ENCODE peak calls at places on chromosomes 16 and 17, in nine cellular contexts. X is H1, Q is esophagus muscularis mucosa, D is endothelial cell of umbilical vein, I is HCT116, Z is sigmoid colon, J is GM23338, A is K562, P is SK-N-SH. R is an unnamed sample.
A peak's percentile ranks its signal among the peaks of the same experiment; 100 is the strongest.

GRCh38 chr17:82348866-82349265 is 10.2 kb upstream of the TEX19 start:
- DNase-seq in X (no peak), Q (no peak), D (no peak), I (no peak), Z (no peak), J (no peak), A (no peak), P (no peak), R (no peak)

GRCh38 chr17:30600830-30601494 is 123.8 kb downstream of the GOSR1 start:
- DNase-seq in X (no peak), Q (no peak), D (peak; percentile 39), I (no peak), Z (no peak), J (peak; percentile 27), A (no peak), P (peak; percentile 55), R (no peak)

GRCh38 chr16:67944690-67945391 is 921 bp upstream of the LCAT start:
- DNase-seq in X (no peak), Q (no peak), D (no peak), I (no peak), Z (no peak), J (no peak), A (no peak), P (no peak), R (no peak)

GRCh38 chr16:62041401-62041800 is 5.2 kb upstream of the CDH8 start:
- DNase-seq in X (no peak), Q (no peak), D (no peak), I (no peak), Z (no peak), J (peak; percentile 79), A (no peak), P (peak; percentile 43), R (no peak)

GRCh38 chr16:66386629-66387622 is 20.4 kb downstream of the CDH5 start:
- DNase-seq in X (no peak), Q (no peak), D (no peak), I (no peak), Z (peak; percentile 40), J (no peak), A (no peak), P (no peak), R (no peak)

GRCh38 chr17:75442168-75443103 is 14.0 kb upstream of the TMEM94 start:
- DNase-seq in X (no peak), Q (no peak), D (no peak), I (no peak), Z (no peak), J (no peak), A (no peak), P (no peak), R (no peak)

GRCh38 chr17:17402558-17402957 is 74.2 kb upstream of the MED9 start:
- DNase-seq in X (no peak), Q (no peak), D (no peak), I (no peak), Z (no peak), J (no peak), A (no peak), P (no peak), R (no peak)

GRCh38 chr16:30068750-30069574 is 3.4 kb downstream of the ALDOA start:
- DNase-seq in X (no peak), Q (no peak), D (peak; percentile 46), I (no peak), Z (no peak), J (peak; percentile 57), A (no peak), P (peak; percentile 52), R (no peak)

GRCh38 chr17:21239680-21240374 is 13.4 kb downstream of the NATD1 start:
- DNase-seq in X (no peak), Q (no peak), D (no peak), I (no peak), Z (no peak), J (peak; percentile 72), A (peak; percentile 50), P (peak; percentile 74), R (no peak)

GRCh38 chr16:86739808-86740207 is 161.5 kb downstream of the FOXL1 start:
- DNase-seq in X (no peak), Q (no peak), D (no peak), I (no peak), Z (peak; percentile 20), J (no peak), A (no peak), P (no peak), R (no peak)

GRCh38 chr16:65229191-65229662 is 107.4 kb upstream of the CDH11 start:
- DNase-seq in X (no peak), Q (no peak), D (no peak), I (no peak), Z (no peak), J (peak; percentile 23), A (no peak), P (no peak), R (no peak)

GRCh38 chr17:65231662-65232335 is 94.6 kb downstream of the RGS9 start:
- DNase-seq in X (peak; percentile 70), Q (no peak), D (peak; percentile 72), I (peak; percentile 74), Z (no peak), J (peak; percentile 92), A (peak; percentile 77), P (peak; percentile 86), R (peak; percentile 16)

GRCh38 chr17:77478899-77479298 is 338.1 kb downstream of the SEC14L1 start:
- DNase-seq in X (no peak), Q (no peak), D (no peak), I (no peak), Z (peak; percentile 87), J (no peak), A (no peak), P (no peak), R (peak; percentile 48)

GRCh38 chr16:50296807-50297206 is 30.5 kb downstream of the ADCY7 start:
- DNase-seq in X (no peak), Q (no peak), D (no peak), I (no peak), Z (peak; percentile 32), J (no peak), A (no peak), P (no peak), R (no peak)

GRCh38 chr17:56290486-56291118 is 137.3 kb downstream of the ANKFN1 start:
- DNase-seq in X (no peak), Q (peak; percentile 45), D (peak; percentile 26), I (no peak), Z (no peak), J (no peak), A (no peak), P (no peak), R (no peak)

GRCh38 chr16:72937916-72938315 is 110.0 kb downstream of the ZFHX3 start:
- DNase-seq in X (no peak), Q (no peak), D (no peak), I (no peak), Z (peak; percentile 56), J (no peak), A (no peak), P (no peak), R (no peak)

GRCh38 chr16:49788505-49788904 is 67.4 kb downstream of the ZNF423 start:
- DNase-seq in X (no peak), Q (no peak), D (no peak), I (no peak), Z (no peak), J (no peak), A (no peak), P (no peak), R (no peak)

GRCh38 chr16:15993128-15993527 is 43.7 kb downstream of the ABCC1 start:
- DNase-seq in X (no peak), Q (no peak), D (no peak), I (no peak), Z (no peak), J (no peak), A (no peak), P (no peak), R (no peak)
- H3K27ac ChIP-seq in X (no peak overlapping the region), Q (peak overlapping the region; percentile 84), D (no peak overlapping the region), I (no peak overlapping the region), Z (peak overlapping the region; percentile 80), J (no peak overlapping the region), A (no peak overlapping the region), P (no peak overlapping the region), R (no peak overlapping the region)

DNA sequence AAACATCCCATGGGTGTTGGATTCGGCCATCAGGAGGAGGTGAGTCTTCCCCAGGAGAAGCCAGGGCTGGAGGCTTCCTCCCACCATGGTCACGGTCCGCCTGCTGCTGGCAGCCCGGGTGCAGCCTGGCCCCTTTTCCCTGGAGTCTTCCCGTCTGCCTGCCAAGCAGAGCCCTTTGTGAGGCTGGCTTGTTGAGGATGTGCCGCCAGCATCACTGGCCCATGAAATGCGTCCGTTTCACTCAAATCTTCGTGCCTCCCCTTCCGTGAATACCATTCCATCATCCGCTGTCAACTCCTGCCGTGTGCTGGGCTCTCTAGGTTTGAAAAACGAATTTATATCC is 9.6 kb downstream of the VPS4A start:
- DNase-seq in X (no peak), Q (no peak), D (no peak), I (no peak), Z (peak; percentile 46), J (no peak), A (no peak), P (no peak), R (no peak)
- TF ChIP-seq POLR2AphosphoS5 in X (no peak), Q (no peak), D (no peak), I (no peak), Z (no peak), J (no peak), A (no peak), P (no peak), R (no peak)

DNA sequence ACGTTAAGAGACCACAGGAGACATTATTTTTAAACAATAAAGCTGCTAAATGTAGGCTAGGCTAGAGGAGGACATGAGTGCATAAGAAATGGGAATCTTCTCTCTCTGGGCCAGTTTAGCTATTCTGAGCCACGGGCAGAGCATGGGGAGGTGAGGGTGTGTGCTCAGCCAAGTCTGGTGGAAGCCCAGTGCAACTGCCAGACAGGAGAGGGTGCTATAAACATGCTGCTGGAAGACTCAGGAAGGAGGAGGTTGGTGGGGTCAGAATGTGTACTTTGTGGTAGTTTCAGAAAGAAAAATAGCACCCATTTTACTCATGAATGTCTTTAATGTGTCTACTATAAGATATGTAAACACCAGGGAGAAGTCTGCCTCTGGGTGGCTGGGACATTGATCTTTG is 5.9 kb upstream of the SDK2 start:
- DNase-seq in X (no peak), Q (no peak), D (no peak), I (no peak), Z (no peak), J (peak; percentile 71), A (no peak), P (peak; percentile 63), R (no peak)
- TF ChIP-seq CTCF in X (peak; percentile 82), Q (no peak), D (no peak), I (peak; percentile 36), Z (no peak), J (peak; percentile 91), A (no peak), P (no peak), R (no peak)

DNA sequence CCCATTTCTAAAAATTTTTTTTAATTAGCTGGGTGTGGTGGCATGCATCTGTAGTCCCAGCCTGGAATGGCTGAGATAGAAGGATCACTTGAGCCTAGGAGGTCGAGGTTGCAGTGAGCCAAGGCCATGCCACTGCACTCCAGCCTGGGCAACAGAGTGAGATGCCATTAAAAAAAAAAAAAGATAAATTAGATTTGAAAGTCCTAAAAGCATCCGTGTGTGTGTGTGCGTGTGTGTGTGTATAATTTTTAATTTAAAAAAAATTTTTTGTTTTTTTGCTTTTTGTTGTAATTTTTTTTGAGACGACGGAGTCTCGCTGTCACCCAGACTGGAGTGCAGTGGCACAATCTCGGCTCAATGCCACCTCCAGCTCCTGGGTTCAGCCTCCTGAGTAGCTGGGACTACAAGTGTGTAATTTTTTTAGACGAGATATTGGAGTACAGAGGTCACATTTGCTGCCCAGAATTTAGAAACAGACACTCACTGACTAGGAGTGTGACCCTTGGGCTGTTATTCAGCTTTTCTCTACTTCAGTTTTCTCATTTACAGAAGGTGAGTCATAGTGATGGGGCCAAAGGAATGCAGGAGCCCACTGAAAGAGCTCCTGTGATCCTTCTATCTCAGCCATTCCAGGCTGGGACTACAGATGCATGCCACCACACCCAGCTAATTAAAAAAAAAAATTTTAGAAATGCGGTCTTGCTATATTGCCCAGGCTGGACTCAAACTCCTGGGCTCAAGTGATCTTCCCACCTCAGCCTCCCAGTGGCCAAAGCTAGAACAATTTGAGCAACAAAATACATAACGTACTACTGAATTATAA is 25.5 kb upstream of the TBX4 start:
- DNase-seq in X (no peak), Q (peak; percentile 53), D (no peak), I (peak; percentile 73), Z (no peak), J (no peak), A (no peak), P (no peak), R (no peak)
- H3K27ac ChIP-seq in X (no peak overlapping the region), Q (no peak overlapping the region), D (no peak overlapping the region), I (peak overlapping the region; percentile 89), Z (no peak overlapping the region), J (no peak overlapping the region), A (no peak overlapping the region), P (no peak overlapping the region), R (no peak overlapping the region)

R was measured in prostate gland.